ENCODE peak calls at places on chromosomes 12 and 14, in eight cellular contexts. E, B, J, R, C, U, X and V are unnamed samples.

GRCh38 chr12:10910380-10910779 is 1.0 kb upstream of the TAS2R13 start:
- DNase-seq in E (no peak), B (no peak), J (no peak), R (no peak), C (no peak), U (no peak), X (no peak), V (no peak)

GRCh38 chr12:80937391-80938238 is at the start of gene LIN7A:
- DNase-seq in E (peak), B (no peak), J (no peak), R (peak), C (peak), U (peak), X (peak), V (peak)

GRCh38 chr14:101709962-101710891 is 51.3 kb upstream of the PPP2R5C start:
- DNase-seq in E (no peak), B (peak), J (no peak), R (no peak), C (no peak), U (peak), X (no peak), V (no peak)

GRCh38 chr14:105013150-105013787 is 7.6 kb downstream of the CDCA4 start:
- DNase-seq in E (peak), B (no peak), J (no peak), R (no peak), C (no peak), U (no peak), X (no peak), V (peak)

GRCh38 chr12:111149299-111149698 is 219.6 kb downstream of the PHETA1 start:
- DNase-seq in E (no peak), B (no peak), J (no peak), R (no peak), C (no peak), U (no peak), X (no peak), V (no peak)

GRCh38 chr12:59595097-59595496 is 732 bp upstream of the SLC16A7 start:
- DNase-seq in E (no peak), B (no peak), J (no peak), R (no peak), C (no peak), U (no peak), X (no peak), V (no peak)

GRCh38 chr12:114430306-114430705 is 24.4 kb upstream of the TBX5 start:
- DNase-seq in E (no peak), B (no peak), J (peak), R (no peak), C (no peak), U (no peak), X (no peak), V (no peak)

GRCh38 chr12:93621986-93622385 is 49.5 kb downstream of the SOCS2 start:
- DNase-seq in E (no peak), B (no peak), J (no peak), R (no peak), C (no peak), U (no peak), X (no peak), V (no peak)

GRCh38 chr14:85566603-85567002 is 36.7 kb downstream of the FLRT2 start:
- DNase-seq in E (no peak), B (no peak), J (no peak), R (no peak), C (no peak), U (no peak), X (no peak), V (no peak)

GRCh38 chr14:56055521-56055920 is 62.7 kb upstream of the PELI2 start:
- DNase-seq in E (no peak), B (no peak), J (no peak), R (no peak), C (no peak), U (no peak), X (no peak), V (no peak)

GRCh38 chr12:28378749-28379148 is 188.5 kb downstream of the CCDC91 start:
- DNase-seq in E (no peak), B (no peak), J (no peak), R (no peak), C (no peak), U (no peak), X (no peak), V (peak)

GRCh38 chr14:90696728-90697127 is 119.5 kb downstream of the TTC7B start:
- DNase-seq in E (no peak), B (no peak), J (no peak), R (no peak), C (no peak), U (no peak), X (no peak), V (no peak)

GRCh38 chr14:105473033-105473676 is 1.5 kb upstream of the CRIP2 start:
- DNase-seq in E (peak), B (no peak), J (no peak), R (peak), C (no peak), U (no peak), X (no peak), V (no peak)

GRCh38 chr12:10190558-10191388 is 11.9 kb downstream of the TMEM52B start:
- DNase-seq in E (peak), B (peak), J (peak), R (peak), C (peak), U (peak), X (peak), V (peak)

DNA sequence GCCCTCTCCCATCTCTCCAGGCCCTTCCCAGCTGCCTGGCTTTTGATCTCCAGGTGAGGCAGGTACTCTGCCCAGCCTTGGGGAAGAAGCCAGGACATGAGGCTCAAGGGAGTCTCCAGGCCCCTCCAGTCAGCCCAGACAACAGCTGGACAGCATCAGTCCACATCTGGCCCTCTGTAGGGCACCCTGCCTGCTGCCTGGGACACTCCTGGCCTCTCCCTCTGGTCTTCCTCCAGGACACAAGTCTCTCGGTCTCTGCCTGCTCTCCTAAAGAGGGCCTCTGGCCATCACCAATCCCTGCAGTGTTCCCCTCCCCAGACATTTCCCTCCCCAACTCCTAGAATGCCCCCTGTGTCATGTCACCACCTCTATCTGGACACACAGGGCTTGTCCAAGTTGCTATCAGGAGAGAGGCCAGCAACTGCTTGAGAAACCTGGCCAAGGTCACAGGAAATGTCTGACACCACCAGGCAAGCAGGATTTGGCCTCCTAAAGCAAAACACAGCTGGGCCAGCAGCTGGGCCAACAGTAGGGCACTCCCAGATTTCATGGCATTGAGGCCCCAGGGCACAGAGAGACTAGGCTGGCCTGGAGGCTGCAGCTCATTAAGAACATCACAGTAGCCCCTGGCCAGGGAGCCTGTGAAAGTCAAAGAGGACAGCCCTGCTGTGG is 29.0 kb downstream of the LTBP2 start:
- DNase-seq in E (no peak), B (no peak), J (no peak), R (peak), C (peak), U (peak), X (no peak), V (peak)
- TF ChIP-seq CTCF in E (no peak), B (no peak), J (no peak), R (no peak), C (no peak), U (no peak), X (no peak), V (no peak)

GRCh38 chr12:56017181-56017580 is 3.7 kb upstream of the IKZF4 start:
- DNase-seq in E (no peak), B (no peak), J (no peak), R (no peak), C (no peak), U (no peak), X (no peak), V (no peak)

GRCh38 chr12:56020437-56021189 is at the start of gene IKZF4:
- DNase-seq in E (peak), B (no peak), J (peak), R (no peak), C (peak), U (no peak), X (peak), V (peak)

DNA sequence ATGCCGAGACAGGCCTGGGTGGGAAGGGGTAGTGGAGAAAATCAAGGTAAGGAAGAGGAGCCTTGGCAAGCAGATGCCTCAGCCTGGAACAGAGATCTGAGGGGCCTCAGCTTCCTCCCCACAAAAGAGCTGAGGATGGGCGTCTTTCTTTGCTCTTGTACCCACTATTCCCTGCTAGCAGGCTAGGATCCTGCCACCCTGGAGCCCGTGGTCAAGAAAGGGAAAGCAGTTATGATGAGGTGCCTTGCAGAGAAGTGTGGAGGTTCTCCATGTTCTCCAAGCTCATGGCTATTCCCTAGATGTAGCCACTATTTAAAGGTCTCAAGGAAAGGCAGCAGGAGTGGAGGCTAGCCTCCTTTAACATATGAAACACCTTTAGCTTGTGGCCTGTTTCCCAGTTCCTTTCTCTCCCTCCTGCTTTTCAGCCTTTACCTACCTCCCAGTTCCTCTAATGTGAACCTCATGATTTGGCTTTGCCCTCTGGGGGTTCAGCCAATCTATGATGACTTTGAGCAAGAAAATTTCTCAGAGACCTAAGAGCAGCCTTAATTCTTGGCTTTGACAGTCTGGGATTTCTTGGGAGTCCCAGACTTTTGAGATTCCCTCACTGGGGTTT is 1.1 kb downstream of the IKZF4 start:
- DNase-seq in E (no peak), B (no peak), J (no peak), R (no peak), C (no peak), U (no peak), X (no peak), V (no peak)
- H3K4me3 ChIP-seq in E (no peak), B (peak), J (peak), R (no peak), C (no peak), U (peak), X (peak), V (peak)

DNA sequence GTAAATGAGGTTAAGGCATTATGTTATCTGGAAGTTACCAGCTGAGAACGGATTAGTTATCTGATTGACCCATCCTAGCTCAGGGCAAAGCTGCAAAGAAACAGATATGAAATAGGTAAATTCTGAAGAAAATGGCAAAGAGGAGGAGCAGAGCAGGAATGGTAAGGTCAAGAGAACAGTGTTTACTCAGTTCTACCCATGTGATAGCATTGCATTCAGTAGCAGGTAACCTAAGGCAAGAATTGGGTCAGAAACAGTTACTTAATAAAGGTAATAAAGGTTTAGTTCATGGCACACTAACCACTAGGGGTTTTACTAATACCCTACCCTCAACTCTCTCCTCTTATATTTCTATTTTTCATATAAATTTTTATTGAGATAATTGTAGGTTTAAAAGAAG is 224.8 kb downstream of the ASCL1 start:
- DNase-seq in E (no peak), B (no peak), J (no peak), R (no peak), C (no peak), U (no peak), X (no peak), V (no peak)
- H3K27ac ChIP-seq in E (no peak), B (no peak), J (no peak), R (no peak), C (no peak), U (no peak), X (no peak), V (no peak)

GRCh38 chr12:122880668-122881067 is 15.3 kb downstream of the VPS37B start:
- DNase-seq in E (no peak), B (peak), J (peak), R (no peak), C (no peak), U (no peak), X (no peak), V (no peak)
- TF ChIP-seq CTCF in E (no peak), B (peak), J (peak), R (peak), C (peak), U (no peak), X (peak), V (peak)

DNA sequence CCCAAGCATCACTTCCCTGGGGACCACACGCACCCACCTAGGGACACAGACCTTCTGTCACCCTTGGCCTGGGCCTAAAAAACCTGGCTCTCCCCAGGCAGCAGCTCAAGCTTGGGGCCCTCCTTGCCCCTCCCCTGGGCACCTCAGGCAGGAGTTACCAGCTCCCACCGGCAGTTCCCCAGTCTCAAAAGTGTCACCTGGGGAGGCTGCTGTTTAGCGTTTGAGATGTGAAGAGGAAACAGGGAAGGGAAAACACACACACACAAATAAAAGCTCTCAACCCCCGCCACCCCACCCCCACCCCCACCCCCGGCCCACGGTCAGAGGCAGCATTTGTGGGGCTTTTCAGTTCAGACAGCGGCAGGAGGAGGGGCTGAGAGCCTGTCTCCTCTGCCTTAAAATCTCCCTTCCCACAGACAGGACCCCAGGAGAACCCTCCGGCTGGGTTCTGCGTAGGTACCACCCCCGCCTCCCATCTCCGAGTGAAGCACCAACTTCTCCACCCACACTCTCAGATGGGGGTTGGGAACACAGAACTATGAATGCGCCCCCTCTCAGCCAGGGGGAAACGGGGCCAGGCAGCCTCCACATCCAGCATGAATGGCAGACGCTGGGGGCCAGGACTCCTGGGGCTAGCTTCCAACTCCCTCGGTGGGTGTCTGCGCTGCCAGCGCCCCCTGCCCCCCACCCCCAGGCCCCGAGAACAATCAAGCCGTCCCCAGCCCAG is 3.0 kb downstream of the NCOR2 start:
- DNase-seq in E (peak), B (no peak), J (no peak), R (no peak), C (no peak), U (no peak), X (peak), V (no peak)
- H3K4me3 ChIP-seq in E (no peak), B (no peak), J (no peak), R (peak), C (no peak), U (no peak), X (no peak), V (peak)

GRCh38 chr14:68927089-68927488 is 52.0 kb downstream of the ACTN1 start:
- DNase-seq in E (no peak), B (no peak), J (no peak), R (no peak), C (no peak), U (no peak), X (no peak), V (no peak)
- H3K27ac ChIP-seq in E (no peak), B (no peak), J (no peak), R (peak), C (no peak), U (peak), X (no peak), V (peak)